ENCODE peak calls at places on chromosomes 7 and 10, in seven cellular contexts. P is body of pancreas, O is fibroblast of lung, J is A549, E is right atrium auricular region, C is dorsolateral prefrontal cortex, B is left lung. N is an unnamed sample.

GRCh38 chr10:68668972-68669371 is 52.1 kb upstream of the CCAR1 start:
- DNase-seq in B (no peak), O (no peak), C (no peak), P (no peak), E (no peak), J (no peak), N (no peak)

GRCh38 chr7:28738384-28738783 is 219.7 kb downstream of the TRIL start:
- DNase-seq in B (no peak), J (no peak), P (peak), C (no peak), O (no peak), E (no peak), N (no peak)

GRCh38 chr7:151383638-151384351 is 26.0 kb downstream of the WDR86 start:
- DNase-seq in E (no peak), O (no peak), P (no peak), J (no peak), B (peak), C (peak), N (no peak)

GRCh38 chr7:2519119-2519930 is at the start of gene LFNG:
- DNase-seq in P (peak), B (peak), C (peak), E (peak), J (peak), O (peak), N (peak)

GRCh38 chr7:1942026-1942703 is 272.1 kb downstream of the ELFN1 start:
- DNase-seq in O (no peak), B (peak), C (no peak), P (no peak), J (no peak), E (no peak), N (no peak)

GRCh38 chr10:76329891-76330575 is 898.6 kb downstream of the LRMDA start:
- DNase-seq in C (no peak), E (no peak), O (peak), P (no peak), B (no peak), J (peak), N (no peak)

GRCh38 chr7:116571037-116571436 is 46.2 kb downstream of the CAV1 start:
- DNase-seq in J (no peak), P (no peak), B (no peak), E (no peak), C (no peak), O (peak), N (no peak)

GRCh38 chr10:76444034-76444800 is 1012.8 kb downstream of the LRMDA start:
- DNase-seq in E (peak), O (peak), B (no peak), J (no peak), P (peak), C (no peak), N (no peak)

GRCh38 chr7:151777913-151778670 is 98.8 kb downstream of the PRKAG2 start:
- DNase-seq in B (no peak), C (no peak), J (no peak), P (no peak), E (no peak), O (no peak), N (no peak)

GRCh38 chr7:46927131-46927810 is 654.6 kb downstream of the TNS3 start:
- DNase-seq in P (no peak), B (no peak), E (no peak), J (no peak), O (no peak), C (no peak), N (no peak)

GRCh38 chr7:100465299-100465698 is 1.2 kb upstream of the SPACDR start:
- DNase-seq in B (no peak), P (no peak), O (peak), E (no peak), J (no peak), C (no peak), N (no peak)

GRCh38 chr7:100464210-100464660 is at the start of gene SPACDR:
- DNase-seq in J (no peak), E (no peak), C (no peak), O (peak), P (no peak), B (no peak), N (no peak)

GRCh38 chr7:100466830-100467605 is 3.0 kb upstream of the SPACDR start:
- DNase-seq in B (no peak), O (no peak), P (no peak), C (no peak), E (no peak), J (no peak), N (no peak)

GRCh38 chr7:100464791-100465190 is 731 bp upstream of the SPACDR start:
- DNase-seq in J (no peak), C (no peak), E (no peak), O (no peak), B (no peak), P (no peak), N (no peak)

GRCh38 chr7:100465702-100466311 is 1.7 kb upstream of the SPACDR start:
- DNase-seq in C (peak), B (peak), E (peak), O (peak), J (peak), P (peak), N (no peak)
- H3K27ac ChIP-seq in C (peak), B (no peak), E (peak), O (no peak), J (peak), P (peak), N (no peak)

GRCh38 chr10:126658928-126659327 is 11.6 kb downstream of the C10orf90 start:
- DNase-seq in C (no peak), J (no peak), E (no peak), O (no peak), P (no peak), B (no peak), N (no peak)
- TF ChIP-seq CTCF in C (no peak), J (no peak), E (no peak), O (no peak), P (no peak), B (no peak), N (no peak)

GRCh38 chr7:39978252-39978934 is 28.3 kb downstream of the CDK13 start:
- DNase-seq in B (no peak), P (no peak), O (no peak), E (no peak), C (no peak), J (no peak), N (no peak)

GRCh38 chr7:39985398-39985918 is 35.4 kb downstream of the CDK13 start:
- DNase-seq in J (no peak), C (no peak), O (no peak), P (no peak), E (no peak), B (no peak), N (no peak)

GRCh38 chr7:39979406-39980073 is 29.5 kb downstream of the CDK13 start:
- DNase-seq in B (no peak), J (no peak), P (no peak), C (no peak), O (no peak), E (no peak), N (no peak)
- H3K27ac ChIP-seq in B (no peak), J (no peak), P (no peak), C (no peak), O (no peak), E (no peak), N (no peak)

DNA sequence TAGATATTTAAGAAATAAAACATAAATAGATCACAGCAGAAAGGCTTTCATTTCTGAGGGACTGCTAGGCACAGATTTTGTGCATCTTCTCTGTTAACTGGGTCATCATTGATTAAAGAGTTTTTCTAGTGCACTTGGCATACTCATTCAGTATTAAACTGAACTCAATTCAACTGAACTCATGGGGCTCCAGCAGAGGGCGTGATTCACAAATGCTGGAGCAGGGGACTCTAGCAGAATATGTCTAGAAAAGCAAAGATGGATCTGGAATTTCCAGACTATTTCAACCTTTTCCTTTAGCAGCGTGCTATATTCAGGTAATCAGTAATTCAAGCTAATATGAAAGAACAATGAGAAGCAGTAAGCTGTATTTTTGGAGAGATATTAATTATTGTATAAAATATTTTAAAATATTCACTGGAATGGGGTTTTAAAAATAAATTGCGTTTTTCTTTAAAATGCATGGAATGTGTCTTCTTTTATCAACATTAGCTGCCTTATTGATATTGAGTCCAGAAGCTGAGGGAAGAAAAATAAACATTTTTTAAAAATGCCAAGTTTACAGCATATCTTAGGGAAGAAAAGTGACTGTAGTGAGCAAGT is 296.8 kb upstream of the CACNA2D1 start:
- DNase-seq in P (peak), J (peak), C (no peak), O (peak), B (no peak), E (no peak), N (no peak)
- TF ChIP-seq CTCF in P (peak), J (peak), C (peak), O (peak), B (peak), E (peak), N (no peak)

GRCh38 chr10:88064608-88065383 is 201.4 kb downstream of the PTEN start:
- DNase-seq in P (peak), C (no peak), J (no peak), B (no peak), E (peak), O (peak), N (no peak)
- H3K27ac ChIP-seq in P (no peak), C (no peak), J (no peak), B (no peak), E (no peak), O (no peak), N (no peak)

N was measured in CD4-positive, alpha-beta T cell.